ENCODE peak calls at places on chromosomes 6 and 20, in six cellular contexts. Z is stimulated activated CD4-positive, alpha-beta T cell treated with anti-CD3 and anti-CD28 coated beads, Interleukin-1b, Interleukin-23, amount 100 ng/mL, for 24 hours; Q is fibroblast of pulmonary artery; K is effector CD8-positive, alpha-beta T cell; O is NCI-H1417; A is H7. L is an unnamed sample.

GRCh38 chr6:112251170-112251945 is 3.0 kb downstream of the LAMA4 start:
- DNase-seq in Q (peak), O (no peak), A (no peak), K (no peak), Z (no peak), L (no peak)

GRCh38 chr6:63066053-63066704 is 145.1 kb upstream of the FKBP1C start:
- DNase-seq in Q (no peak), A (no peak), O (no peak), K (no peak), Z (no peak), L (no peak)

GRCh38 chr20:12966468-12967085 is 42.2 kb upstream of the SPTLC3 start:
- DNase-seq in K (no peak), Q (peak), Z (no peak), O (no peak), A (no peak), L (no peak)

GRCh38 chr20:37920270-37920669 is 17.3 kb downstream of the VSTM2L start:
- DNase-seq in A (no peak), K (no peak), Q (no peak), O (peak), Z (no peak), L (no peak)

GRCh38 chr6:111581957-111582356 is 23.7 kb downstream of the TRAF3IP2 start:
- DNase-seq in O (no peak), Q (no peak), K (no peak), Z (no peak), A (no peak), L (no peak)

GRCh38 chr6:170074907-170075306 is 216.0 kb downstream of the DLL1 start:
- DNase-seq in O (no peak), Q (no peak), Z (no peak), A (no peak), K (no peak), L (peak)

GRCh38 chr6:46511320-46511719 is 20.1 kb upstream of the RCAN2 start:
- DNase-seq in Q (no peak), A (no peak), Z (no peak), K (no peak), O (no peak), L (no peak)

GRCh38 chr6:106108129-106108528 is 22.0 kb downstream of the PRDM1 start:
- DNase-seq in O (no peak), A (no peak), Q (no peak), K (no peak), Z (no peak), L (no peak)

GRCh38 chr6:137870744-137871247 is 3.7 kb downstream of the TNFAIP3 start:
- DNase-seq in Q (peak), Z (no peak), A (peak), K (peak), O (no peak), L (no peak)

GRCh38 chr6:111843347-111844147 is 29.7 kb downstream of the FYN start:
- DNase-seq in O (no peak), Q (no peak), K (peak), A (no peak), Z (no peak), L (no peak)

GRCh38 chr6:27575594-27576361 is 102.9 kb upstream of the ZNF184 start:
- DNase-seq in K (no peak), Z (no peak), A (peak), O (no peak), Q (no peak), L (no peak)

GRCh38 chr6:8556370-8557018 is 121.1 kb upstream of the SLC35B3 start:
- DNase-seq in O (no peak), K (no peak), A (no peak), Q (peak), Z (no peak), L (no peak)

GRCh38 chr6:107154131-107154906 is 39.0 kb upstream of the BEND3 start:
- DNase-seq in O (peak), Z (no peak), A (peak), Q (no peak), K (no peak), L (no peak)

GRCh38 chr6:53862517-53863457 is 68.0 kb downstream of the LRRC1 start:
- DNase-seq in A (no peak), O (no peak), K (no peak), Z (no peak), Q (peak), L (no peak)

GRCh38 chr6:23532227-23532626 is 593.8 kb upstream of the NRSN1 start:
- DNase-seq in Q (peak), O (no peak), Z (no peak), A (no peak), K (no peak), L (no peak)

GRCh38 chr6:105359419-105360366 is 43.2 kb downstream of the PREP start:
- DNase-seq in Q (peak), A (no peak), Z (no peak), O (no peak), K (no peak), L (no peak)

GRCh38 chr6:168407842-168408241 is 33.1 kb upstream of the SMOC2 start:
- DNase-seq in Q (no peak), O (no peak), A (no peak), Z (no peak), K (no peak), L (peak)

GRCh38 chr6:79438015-79438414 is 99.2 kb downstream of the LCA5 start:
- DNase-seq in Z (no peak), K (no peak), Q (peak), A (no peak), O (no peak), L (no peak)

GRCh38 chr6:32047084-32047478 is 8.9 kb downstream of the CYP21A2 start:
- DNase-seq in A (no peak), Z (no peak), Q (peak), K (no peak), O (no peak), L (peak)

GRCh38 chr6:169474362-169474761 is 220.7 kb upstream of the THBS2 start:
- DNase-seq in O (no peak), A (no peak), Q (no peak), K (no peak), Z (no peak), L (no peak)

GRCh38 chr20:3101737-3102574 is 17.4 kb upstream of the AVP start:
- DNase-seq in O (no peak), Z (peak), K (peak), A (no peak), Q (no peak), L (no peak)

GRCh38 chr20:53748176-53748575 is 154.5 kb upstream of the ZNF217 start:
- DNase-seq in Q (no peak), O (no peak), K (no peak), A (no peak), Z (no peak), L (peak)

GRCh38 chr6:19869464-19869863 is 32.3 kb downstream of the ID4 start:
- DNase-seq in Q (no peak), A (peak), O (no peak), Z (no peak), K (no peak), L (no peak)

GRCh38 chr20:63942250-63943006 is 13.8 kb downstream of the UCKL1 start:
- DNase-seq in A (peak), O (peak), Z (no peak), K (peak), Q (no peak), L (no peak)

GRCh38 chr6:157982297-157982579 is 575 bp downstream of the SYNJ2 start:
- DNase-seq in K (no peak), A (no peak), Z (no peak), O (peak), Q (no peak), L (peak)

GRCh38 chr20:55386686-55387085 is 618.6 kb downstream of the CBLN4 start:
- DNase-seq in Z (no peak), Q (no peak), O (no peak), A (no peak), K (no peak), L (no peak)

GRCh38 chr20:8423482-8423881 is 291.4 kb downstream of the PLCB1 start:
- DNase-seq in A (no peak), Q (no peak), K (no peak), O (no peak), Z (no peak), L (no peak)